ENCODE peak calls at places on chromosomes 4 and X, in four cellular contexts. N, A, V and J are unnamed samples.

GRCh38 chr4:56907009-56907408 is 691 bp upstream of the REST start:
- DNase-seq in N (no peak), A (no peak), V (peak), J (peak)

GRCh38 chr4:6855692-6856297 is 53.8 kb upstream of the TBC1D14 start:
- DNase-seq in N (peak), A (no peak), V (no peak), J (no peak)

GRCh38 chrX:105975382-105975781 is 63.1 kb downstream of the SERPINA7 start:
- DNase-seq in N (peak), A (peak), V (peak), J (peak)

GRCh38 chrX:25925956-25926355 is 212.2 kb upstream of the MAGEB18 start:
- DNase-seq in N (no peak), A (no peak), V (no peak), J (no peak)

GRCh38 chr4:112287258-112287873 is 1.7 kb upstream of the TIFA start:
- DNase-seq in N (no peak), A (no peak), V (no peak), J (no peak)

GRCh38 chr4:102139932-102140331 is 205.3 kb downstream of the SLC39A8 start:
- DNase-seq in N (no peak), A (no peak), V (peak), J (no peak)

GRCh38 chr4:107153228-107153627 is 117.1 kb upstream of the DKK2 start:
- DNase-seq in N (no peak), A (peak), V (peak), J (peak)

GRCh38 chrX:115940888-115941332 is 229.6 kb upstream of the AGTR2 start:
- DNase-seq in N (peak), A (peak), V (peak), J (peak)

GRCh38 chr4:61011051-61011450 is 189.1 kb upstream of the ADGRL3 start:
- DNase-seq in N (peak), A (no peak), V (peak), J (no peak)

GRCh38 chr4:148515248-148515647 is 73.0 kb upstream of the NR3C2 start:
- DNase-seq in N (no peak), A (no peak), V (peak), J (peak)

GRCh38 chr4:118941149-118941548 is 52.5 kb downstream of the SYNPO2 start:
- DNase-seq in N (peak), A (no peak), V (no peak), J (no peak)

GRCh38 chr4:102174800-102175199 is 170.5 kb downstream of the SLC39A8 start:
- DNase-seq in N (peak), A (no peak), V (no peak), J (no peak)

GRCh38 chrX:2707334-2707760 is 16.3 kb downstream of the CD99 start:
- DNase-seq in N (peak), A (no peak), V (peak), J (peak)

GRCh38 chrX:3963980-3964379 is 250.5 kb upstream of the PRKX start:
- DNase-seq in N (no peak), A (no peak), V (no peak), J (peak)

GRCh38 chrX:47483310-47484268 is 567 bp upstream of the ZNF41 start:
- DNase-seq in N (peak), A (no peak), V (peak), J (no peak)

GRCh38 chr4:83867221-83867620 is 331.3 kb downstream of the GPAT3 start:
- DNase-seq in N (no peak), A (no peak), V (no peak), J (no peak)

GRCh38 chr4:174100910-174101309 is 182.6 kb downstream of the FBXO8 start:
- DNase-seq in N (no peak), A (no peak), V (no peak), J (no peak)

GRCh38 chr4:6087669-6088068 is 69.4 kb upstream of the C4orf50 start:
- DNase-seq in N (no peak), A (peak), V (peak), J (peak)

GRCh38 chr4:126850286-126850685 is 782.5 kb upstream of the INTU start:
- DNase-seq in N (peak), A (no peak), V (peak), J (peak)

DNA sequence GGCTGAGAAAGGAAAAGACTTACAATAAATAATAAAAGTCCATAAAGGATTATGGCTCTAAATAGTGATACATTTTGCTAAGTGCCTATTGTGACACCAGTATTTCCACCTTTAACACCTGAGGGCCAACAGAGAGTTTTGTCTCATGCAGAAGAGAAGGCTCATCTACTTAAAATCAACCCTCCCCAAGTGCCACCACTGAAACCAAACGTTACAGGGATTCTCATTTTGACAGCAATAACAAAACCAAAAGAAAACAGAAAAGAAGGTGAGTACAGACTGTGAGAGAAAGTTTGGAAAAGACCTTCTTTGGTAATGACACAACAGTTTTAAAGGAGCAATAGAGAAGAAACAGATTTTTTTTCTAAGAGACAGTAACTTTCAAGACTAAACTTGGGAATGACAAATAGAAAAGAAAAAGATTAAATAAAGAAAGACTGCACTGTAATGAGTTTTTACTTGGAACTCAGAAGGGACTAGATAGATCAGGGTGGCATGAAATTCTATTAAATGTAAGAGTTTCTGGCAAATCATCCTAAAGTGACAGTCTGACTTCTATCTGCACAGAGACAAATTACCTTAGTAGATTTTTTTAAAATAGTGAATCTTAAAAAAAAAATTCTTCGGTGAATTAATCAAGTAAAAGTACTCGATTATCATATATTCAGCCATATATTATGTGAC is 109.7 kb downstream of the ZNF827 start:
- DNase-seq in N (no peak), A (no peak), V (no peak), J (no peak)
- H3K23ac ChIP-seq in N (no peak), A (no peak), V (no peak), J (no peak)

GRCh38 chr4:20256381-20256881 is 4.7 kb downstream of the SLIT2 start:
- DNase-seq in N (no peak), A (no peak), V (no peak), J (no peak)
- H3K4me3 ChIP-seq in N (no peak), A (no peak), V (no peak), J (no peak)

GRCh38 chr4:168585168-168586091 is 88.6 kb downstream of the PALLD start:
- DNase-seq in N (peak), A (peak), V (peak), J (peak)
- H3K23ac ChIP-seq in N (no peak), A (no peak), V (no peak), J (no peak)

DNA sequence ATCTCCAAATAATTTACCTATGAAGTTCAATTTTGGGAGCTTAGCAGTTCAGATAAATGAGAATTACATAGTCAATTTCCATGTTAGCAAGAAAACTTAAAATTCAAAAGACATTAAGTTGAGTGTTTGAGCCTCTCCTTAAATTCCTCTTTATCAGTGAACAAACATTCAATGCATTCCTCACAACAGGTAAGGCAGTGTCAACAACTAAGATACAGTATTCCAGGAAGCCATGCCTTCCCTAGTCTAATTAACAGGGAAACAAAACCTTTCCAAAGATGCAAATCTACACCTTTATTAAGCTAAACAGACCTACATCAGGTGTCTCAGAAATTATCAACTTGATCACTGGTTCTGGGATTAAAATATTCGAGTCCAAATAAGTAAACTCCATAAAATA is 3.7 kb downstream of the SH3RF1 start:
- DNase-seq in N (no peak), A (no peak), V (peak), J (peak)
- H3K4me3 ChIP-seq in N (no peak), A (no peak), V (no peak), J (no peak)